ENCODE peak calls at places on chromosomes 16 and 17, in four cellular contexts. N, L, R and O are unnamed samples. For H3K36me3 and H3K4me1, the result is how much of the 10 kb centered on the place peaks cover.

GRCh38 chr17:41176744-41177387 is 1.2 kb downstream of the KRTAP4-2 start:
- DNase-seq in L (no peak), N (no peak), R (no peak), O (no peak)

GRCh38 chr17:49132699-49133364 is at the start of gene B4GALNT2:
- DNase-seq in R (peak), N (peak), L (no peak), O (peak)

GRCh38 chr16:72956124-72957064 is 91.5 kb downstream of the ZFHX3 start:
- DNase-seq in L (no peak), N (no peak), R (no peak), O (no peak)

GRCh38 chr16:11806721-11807120 is 9.7 kb upstream of the ZC3H7A start:
- DNase-seq in R (no peak), N (no peak), L (no peak), O (no peak)

GRCh38 chr17:82003411-82004381 is 19.0 kb downstream of the CENPX start:
- DNase-seq in R (peak), N (peak), L (peak), O (peak)

GRCh38 chr16:31267332-31268032 is 7.7 kb downstream of the ITGAM start:
- DNase-seq in R (peak), N (no peak), L (peak), O (no peak)

GRCh38 chr17:77322534-77323412 is 182.0 kb downstream of the SEC14L1 start:
- DNase-seq in L (peak), N (peak), R (peak), O (peak)

GRCh38 chr17:78365561-78366108 is 5.8 kb upstream of the SOCS3 start:
- DNase-seq in L (no peak), N (no peak), R (peak), O (peak)

GRCh38 chr17:16044484-16044883 is 44.9 kb downstream of the TTC19 start:
- DNase-seq in R (no peak), L (no peak), N (no peak), O (no peak)

GRCh38 chr17:17917394-17917793 is 54.8 kb downstream of the TOM1L2 start:
- DNase-seq in L (no peak), R (no peak), N (no peak), O (no peak)

GRCh38 chr17:66791337-66791736 is 43.6 kb upstream of the CACNG5 start:
- DNase-seq in R (no peak), N (no peak), L (no peak), O (no peak)

GRCh38 chr17:50103941-50104340 is 8.8 kb downstream of the PDK2 start:
- DNase-seq in L (no peak), N (no peak), R (no peak), O (no peak)

GRCh38 chr17:72150632-72151460 is 30.0 kb downstream of the SOX9 start:
- DNase-seq in N (no peak), R (peak), L (no peak), O (no peak)

GRCh38 chr16:4052801-4053662 is 63.2 kb downstream of the ADCY9 start:
- DNase-seq in L (no peak), N (no peak), R (no peak), O (no peak)

GRCh38 chr17:77098884-77099545 is 41.8 kb upstream of the SEC14L1 start:
- DNase-seq in R (no peak), N (no peak), L (no peak), O (peak)

GRCh38 chr17:6491071-6491700 is 46.9 kb downstream of the PIMREG start:
- DNase-seq in R (no peak), N (no peak), L (no peak), O (no peak)

GRCh38 chr16:71628810-71629209 is 2.8 kb downstream of the MARVELD3 start:
- DNase-seq in L (peak), R (peak), N (no peak), O (no peak)

GRCh38 chr17:72053069-72053846 is 67.6 kb upstream of the SOX9 start:
- DNase-seq in N (no peak), R (no peak), L (no peak), O (no peak)

GRCh38 chr16:77009453-77009852 is 181.5 kb upstream of the MON1B start:
- DNase-seq in R (no peak), N (no peak), L (no peak), O (no peak)

GRCh38 chr16:67015317-67015731 is 13.6 kb upstream of the CBFB start:
- DNase-seq in R (no peak), N (peak), L (no peak), O (peak)

GRCh38 chr17:42321555-42321954 is 33.3 kb downstream of the STAT5A start:
- DNase-seq in R (no peak), N (no peak), L (no peak), O (no peak)

GRCh38 chr16:7501868-7502267 is 169.2 kb downstream of the RBFOX1 start:
- DNase-seq in R (no peak), L (no peak), N (no peak), O (no peak)

GRCh38 chr17:61405047-61405685 is 5.5 kb downstream of the TBX2 start:
- DNase-seq in R (no peak), L (no peak), N (no peak), O (no peak)

DNA sequence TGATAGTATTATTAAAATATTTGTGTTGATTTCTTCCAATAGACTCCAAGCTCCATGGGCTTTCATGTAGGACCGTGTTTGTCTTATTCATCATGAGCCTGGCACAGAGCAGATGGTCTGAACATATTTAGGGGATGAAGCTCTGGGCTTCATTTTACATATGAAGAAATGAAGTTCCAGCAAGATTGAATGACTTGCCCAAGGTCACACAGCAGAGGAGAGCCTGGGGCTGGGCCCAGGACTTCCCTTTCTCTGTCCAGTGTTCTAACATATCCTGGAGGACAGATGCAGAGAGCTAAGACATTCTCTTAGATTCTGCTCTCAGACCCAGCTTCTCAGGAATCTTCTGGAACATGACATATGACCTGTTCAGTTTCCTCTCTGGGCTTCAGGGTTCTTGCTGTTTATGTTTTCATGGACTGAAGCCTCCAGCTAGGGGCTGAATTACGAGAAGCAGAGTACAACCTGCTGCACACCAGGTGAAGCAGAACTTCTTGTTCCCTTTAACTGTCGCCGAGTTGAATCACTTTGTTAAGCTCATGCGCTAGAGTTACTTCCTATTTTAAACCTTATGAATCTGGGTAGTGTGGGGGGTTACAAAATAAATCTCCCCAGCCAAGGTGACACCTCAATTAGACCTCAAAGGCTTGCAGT is 53.6 kb downstream of the GPRC5B start:
- DNase-seq in N (no peak), L (no peak), R (no peak), O (no peak)
- H3K36me3 ChIP-seq in N (under half), L (under half), R (under half), O (under half)

GRCh38 chr17:64230551-64231408 is 32.3 kb downstream of the TEX2 start:
- DNase-seq in R (no peak), L (peak), N (peak), O (no peak)
- H3K4me3 ChIP-seq in R (no peak), L (no peak), N (no peak), O (no peak)

GRCh38 chr16:89607937-89608740 is 5.3 kb upstream of the DPEP1 start:
- DNase-seq in R (no peak), L (no peak), N (no peak), O (no peak)
- H3K4me1 ChIP-seq in R (under half), L (under half), N (under half), O (under half)

GRCh38 chr17:1002412-1002753 is 5.5 kb downstream of the TIMM22 start:
- DNase-seq in R (no peak), L (no peak), N (no peak), O (no peak)

GRCh38 chr17:1002771-1003555 is 6.0 kb downstream of the TIMM22 start:
- DNase-seq in L (no peak), R (no peak), N (no peak), O (no peak)

GRCh38 chr17:1003633-1003971 is 6.7 kb downstream of the TIMM22 start:
- DNase-seq in R (no peak), N (no peak), L (no peak), O (no peak)

GRCh38 chr17:1000597-1001490 is 3.9 kb downstream of the TIMM22 start:
- DNase-seq in L (no peak), R (peak), N (no peak), O (no peak)

GRCh38 chr17:1001640-1002411 is 4.9 kb downstream of the TIMM22 start:
- DNase-seq in N (peak), R (peak), L (no peak), O (no peak)
- H3K36me3 ChIP-seq in N (half or more), R (under half), L (under half), O (under half)

DNA sequence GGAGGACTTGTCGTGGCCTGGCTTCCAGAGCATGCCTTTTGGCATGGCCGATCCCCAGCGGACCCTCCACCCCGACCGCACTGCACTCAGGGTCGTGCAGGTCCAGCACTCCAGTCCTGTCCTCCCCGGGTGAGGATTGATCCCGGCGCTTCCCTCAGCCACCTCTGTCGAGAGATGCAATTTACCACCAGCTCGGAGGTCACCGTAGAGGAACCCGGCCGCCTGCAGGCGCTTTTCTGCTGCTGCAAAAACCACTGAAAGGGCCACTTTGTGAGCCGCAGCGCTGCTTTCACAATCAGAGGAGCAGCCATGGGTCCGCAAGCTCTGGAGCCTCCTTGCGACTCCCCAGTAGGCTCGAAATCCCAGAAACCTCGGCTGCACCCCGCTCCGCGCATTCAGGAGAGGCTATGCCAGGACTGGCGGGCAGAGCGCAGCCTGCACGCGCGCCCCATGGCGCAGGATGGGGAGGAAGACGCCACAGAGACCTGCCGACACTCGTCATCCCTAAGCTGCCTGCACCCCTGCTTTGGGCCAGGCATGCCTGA is 134.2 kb downstream of the HS3ST2 start:
- DNase-seq in N (no peak), L (no peak), R (peak), O (no peak)
- H3K4me3 ChIP-seq in N (no peak), L (no peak), R (no peak), O (no peak)

GRCh38 chr17:71019699-71020098 is 850.4 kb downstream of the KCNJ2 start:
- DNase-seq in N (no peak), L (no peak), R (no peak), O (no peak)
- H3K4me1 ChIP-seq in N (under half), L (under half), R (under half), O (under half)

GRCh38 chr16:50309527-50310307 is 43.4 kb downstream of the ADCY7 start:
- DNase-seq in N (no peak), R (no peak), L (no peak), O (no peak)

GRCh38 chr16:50311891-50312501 is 45.6 kb downstream of the ADCY7 start:
- DNase-seq in N (no peak), L (no peak), R (no peak), O (peak)

GRCh38 chr16:50310308-50311133 is 44.2 kb downstream of the ADCY7 start:
- DNase-seq in L (no peak), R (no peak), N (no peak), O (peak)

GRCh38 chr16:50309156-50309526 is 42.8 kb downstream of the ADCY7 start:
- DNase-seq in L (no peak), R (no peak), N (no peak), O (no peak)

DNA sequence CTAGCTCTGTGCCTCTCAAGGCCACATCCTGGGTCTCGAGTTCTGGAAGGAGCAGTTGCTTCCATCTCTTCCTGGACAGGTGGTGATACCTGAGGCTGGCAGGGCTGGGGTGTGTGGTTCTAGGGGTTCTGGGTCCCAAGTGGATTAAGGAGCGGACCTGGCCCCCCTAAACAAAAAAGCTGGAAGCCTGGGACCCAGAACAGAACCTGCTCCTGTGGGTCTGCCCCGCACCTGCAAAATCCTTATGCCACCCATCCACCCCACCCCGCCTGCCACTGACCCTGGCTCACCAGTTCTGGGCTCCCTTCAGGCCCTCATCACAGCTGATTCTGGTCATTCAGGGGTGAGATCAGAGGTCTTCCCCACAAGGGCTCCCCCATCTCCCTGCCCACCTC is 44.8 kb downstream of the ADCY7 start:
- DNase-seq in R (no peak), N (no peak), L (no peak), O (no peak)
- H3K36me3 ChIP-seq in R (under half), N (under half), L (under half), O (under half)

GRCh38 chr16:75026892-75027391 is 28.1 kb downstream of the ZNRF1 start:
- DNase-seq in L (no peak), N (no peak), R (no peak), O (no peak)

GRCh38 chr16:75027520-75028300 is 28.9 kb downstream of the ZNRF1 start:
- DNase-seq in L (no peak), N (no peak), R (no peak), O (no peak)

GRCh38 chr16:75032655-75033054 is 33.8 kb downstream of the ZNRF1 start:
- DNase-seq in L (no peak), R (no peak), N (no peak), O (no peak)

GRCh38 chr16:75028544-75028943 is 29.7 kb downstream of the ZNRF1 start:
- DNase-seq in L (no peak), R (no peak), N (no peak), O (no peak)

DNA sequence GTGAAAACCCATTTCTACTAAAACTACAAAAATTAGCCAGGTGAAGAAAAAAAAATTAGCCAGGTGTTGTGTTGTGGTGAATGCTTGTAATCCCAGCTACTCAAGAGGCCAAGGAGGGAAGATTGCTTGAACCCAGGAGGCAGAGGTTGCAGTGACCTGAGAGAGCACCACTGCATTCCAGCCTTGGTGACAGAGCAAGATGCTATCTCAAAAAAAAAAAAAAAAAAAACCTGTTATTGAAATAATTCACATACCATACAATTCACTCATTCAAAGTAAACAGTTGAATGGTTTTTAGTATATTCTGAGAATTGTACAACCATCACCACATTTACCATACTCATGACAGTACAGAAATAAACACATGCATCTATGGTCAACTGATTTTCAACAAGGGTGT is 31.0 kb downstream of the ZNRF1 start:
- DNase-seq in N (no peak), L (peak), R (no peak), O (peak)
- H3K4me3 ChIP-seq in N (no peak), L (no peak), R (no peak), O (no peak)

GRCh38 chr16:6016530-6017184 is 919.1 kb upstream of the EEF2KMT start:
- DNase-seq in L (no peak), R (peak), N (no peak), O (peak)

GRCh38 chr16:6008656-6009055 is 911.1 kb upstream of the EEF2KMT start:
- DNase-seq in L (no peak), N (no peak), R (no peak), O (no peak)

GRCh38 chr16:6009151-6009550 is 911.6 kb upstream of the EEF2KMT start:
- DNase-seq in L (no peak), R (no peak), N (no peak), O (no peak)

DNA sequence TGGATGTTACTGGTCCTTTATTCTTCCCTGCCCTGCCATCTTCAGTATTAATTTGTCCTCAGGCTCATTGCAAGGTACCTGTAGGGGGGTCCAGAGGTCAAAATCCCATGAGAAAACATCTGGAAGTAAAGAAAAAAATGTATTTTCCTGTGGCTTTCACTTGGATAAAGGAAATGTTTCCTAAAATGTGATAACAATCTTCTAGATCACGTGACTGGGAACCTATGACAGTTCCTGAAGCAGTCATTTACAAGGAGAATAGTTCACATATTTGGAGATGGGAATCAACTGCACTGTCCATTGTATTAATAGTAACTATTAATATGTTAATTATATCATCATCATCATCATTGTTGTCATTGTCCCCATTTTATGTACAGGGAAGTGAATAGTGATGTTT is 915.1 kb upstream of the EEF2KMT start:
- DNase-seq in N (no peak), R (no peak), L (no peak), O (no peak)
- H3K4me1 ChIP-seq in N (under half), R (under half), L (under half), O (under half)